ENCODE peak calls at places on chromosomes 11 and 22, in nine cellular contexts. X, W, K, I, L, G, S, Z and R are unnamed samples.

GRCh38 chr11:605286-606129 is 10.2 kb downstream of the IRF7 start:
- DNase-seq in I (no peak), Z (no peak), X (no peak), L (no peak), W (no peak), S (no peak), G (no peak), K (no peak), R (no peak)

GRCh38 chr22:49266561-49267519 is 560.8 kb downstream of the BRD1 start:
- DNase-seq in L (no peak), W (peak), I (peak), Z (no peak), K (no peak), S (no peak), G (no peak), X (no peak), R (no peak)

GRCh38 chr11:130159657-130160459 is at the start of gene ST14:
- DNase-seq in Z (no peak), G (no peak), K (peak), X (no peak), L (peak), W (no peak), S (no peak), I (no peak), R (peak)

GRCh38 chr11:66043008-66043906 is 5.7 kb downstream of the GAL3ST3 start:
- DNase-seq in W (no peak), I (no peak), S (no peak), Z (no peak), G (no peak), K (no peak), L (no peak), X (no peak), R (no peak)

GRCh38 chr11:88293931-88294330 is 43.6 kb downstream of the CTSC start:
- DNase-seq in Z (no peak), S (peak), W (no peak), L (no peak), K (no peak), I (no peak), G (no peak), X (no peak), R (no peak)

GRCh38 chr11:64093233-64094039 is 57.7 kb downstream of the FLRT1 start:
- DNase-seq in K (no peak), X (no peak), G (no peak), I (no peak), S (no peak), Z (no peak), L (no peak), W (no peak), R (no peak)

GRCh38 chr11:73980001-73980960 is 2.4 kb downstream of the UCP2 start:
- DNase-seq in Z (no peak), G (peak), K (no peak), X (peak), I (peak), L (peak), S (no peak), W (no peak), R (no peak)

GRCh38 chr11:92380882-92381281 is 156.3 kb downstream of the FAT3 start:
- DNase-seq in K (no peak), W (no peak), G (no peak), L (no peak), Z (peak), I (no peak), S (peak), X (no peak), R (no peak)

GRCh38 chr11:65625628-65626342 is 10.2 kb downstream of the PCNX3 start:
- DNase-seq in I (peak), Z (peak), G (peak), X (no peak), S (no peak), K (peak), W (no peak), L (peak), R (peak)

DNA sequence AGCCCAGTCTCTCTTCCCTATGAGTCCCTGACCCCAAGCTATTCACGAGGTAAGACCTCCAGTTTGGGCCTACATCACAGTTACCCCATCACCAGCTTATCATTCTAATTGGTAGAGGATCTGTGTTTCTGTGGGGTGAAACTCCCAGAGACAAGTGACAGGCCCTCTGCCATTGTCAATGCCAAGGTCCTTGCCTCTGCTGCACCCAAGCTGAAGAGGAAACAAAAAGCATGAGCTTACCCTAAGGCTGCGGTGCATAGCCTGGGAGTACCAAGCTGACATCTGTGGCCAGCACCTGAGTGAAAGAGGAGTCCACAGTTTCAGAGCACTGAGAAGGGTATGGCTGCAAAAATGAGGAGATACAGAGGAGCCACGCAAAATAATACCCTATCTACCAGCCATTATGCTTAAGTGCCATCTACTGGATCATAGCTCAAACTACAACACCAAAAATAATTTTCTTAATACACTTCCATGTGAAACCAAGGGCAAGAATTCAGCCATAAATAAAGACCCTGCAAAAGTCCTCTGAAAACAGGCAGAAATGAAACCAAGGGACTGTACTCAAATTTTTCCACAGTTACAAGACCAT is 62.3 kb upstream of the ANO5 start:
- DNase-seq in S (no peak), Z (no peak), G (no peak), L (no peak), K (no peak), X (no peak), I (no peak), W (no peak), R (no peak)
- TF ChIP-seq CTCF in S (no peak), Z (no peak), G (peak), L (no peak), K (peak), X (peak), I (no peak), W (no peak), R (peak)

GRCh38 chr22:44430716-44431115 is 67.3 kb downstream of the RTL6 start:
- DNase-seq in L (no peak), G (no peak), X (no peak), K (no peak), W (no peak), I (peak), Z (no peak), S (no peak), R (no peak)
- TF ChIP-seq CTCF in L (no peak), G (no peak), X (no peak), K (no peak), W (no peak), I (no peak), Z (no peak), S (no peak), R (no peak)

DNA sequence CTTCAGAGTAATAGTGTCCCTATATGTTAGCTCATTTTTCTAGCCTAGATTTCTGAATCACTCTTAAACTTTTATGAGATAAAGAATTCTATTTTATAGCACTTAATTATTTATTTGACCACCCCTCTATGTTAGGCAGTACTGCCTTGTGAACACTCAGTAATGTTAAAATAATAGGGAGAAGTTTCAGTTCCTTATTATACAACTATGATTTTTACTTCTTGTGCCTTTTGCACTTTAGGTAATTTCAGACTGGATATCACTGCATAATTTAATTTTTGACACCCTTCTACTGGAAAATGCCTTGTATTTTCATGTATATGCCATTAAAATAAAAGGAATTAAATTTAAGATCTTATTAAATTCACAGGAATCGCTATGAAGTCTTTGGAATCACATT is 3.1 kb downstream of the BCO2 start:
- DNase-seq in S (no peak), W (no peak), X (no peak), G (no peak), L (no peak), Z (no peak), I (no peak), K (no peak), R (no peak)
- TF ChIP-seq CTCF in S (no peak), W (no peak), X (no peak), G (no peak), L (no peak), Z (no peak), I (no peak), K (no peak), R (no peak)

GRCh38 chr11:67648140-67648795 is 2.3 kb downstream of the ACY3 start:
- DNase-seq in I (peak), S (no peak), X (no peak), L (peak), G (no peak), Z (no peak), K (no peak), W (no peak), R (no peak)
- TF ChIP-seq CTCF in I (peak), S (peak), X (no peak), L (no peak), G (no peak), Z (no peak), K (peak), W (no peak), R (peak)

GRCh38 chr22:39715778-39716495 is 145.4 kb downstream of the CACNA1I start:
- DNase-seq in Z (no peak), G (no peak), I (no peak), W (no peak), K (no peak), S (no peak), X (no peak), L (no peak), R (no peak)
- TF ChIP-seq CTCF in Z (no peak), G (no peak), I (no peak), W (no peak), K (no peak), S (no peak), X (no peak), L (no peak), R (no peak)

DNA sequence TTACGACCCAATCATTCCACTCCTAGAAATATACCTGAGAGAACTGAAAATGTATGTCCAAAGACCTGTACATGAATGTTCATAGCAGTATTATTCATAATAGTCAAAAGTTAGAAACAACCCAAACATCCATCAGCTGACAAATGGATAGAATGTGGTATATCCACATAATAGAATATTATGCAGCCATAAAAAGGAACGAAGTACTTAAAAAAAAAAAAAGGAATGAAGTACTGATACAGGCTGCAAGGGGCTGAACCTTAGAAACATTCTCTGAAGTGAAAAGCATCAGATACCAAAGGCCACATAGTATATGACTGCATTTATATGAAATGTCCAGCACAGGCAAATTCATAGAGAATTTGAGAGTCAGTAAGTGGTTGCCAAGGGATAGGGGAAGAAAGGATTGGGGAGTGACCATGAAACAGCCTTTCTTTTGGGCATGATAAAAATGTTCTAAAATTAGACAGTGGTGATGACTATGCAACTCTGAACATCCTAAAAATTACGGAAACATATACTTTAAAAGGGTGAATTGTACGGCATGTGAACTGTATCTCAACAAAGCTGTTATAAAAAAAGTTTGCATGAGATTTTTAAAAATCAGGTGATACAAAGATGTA is 1.8 kb downstream of the TPST2 start:
- DNase-seq in I (no peak), L (no peak), W (no peak), K (no peak), S (peak), X (no peak), Z (peak), G (no peak), R (no peak)
- TF ChIP-seq CTCF in I (no peak), L (no peak), W (no peak), K (no peak), S (no peak), X (no peak), Z (no peak), G (no peak), R (no peak)

GRCh38 chr11:9992306-9992705 is 301.7 kb downstream of the SBF2 start:
- DNase-seq in G (no peak), L (no peak), W (no peak), Z (no peak), X (no peak), I (no peak), K (no peak), S (peak), R (no peak)

GRCh38 chr11:9990221-9990973 is 303.6 kb downstream of the SBF2 start:
- DNase-seq in L (no peak), G (no peak), S (peak), X (no peak), K (no peak), W (no peak), Z (peak), I (no peak), R (no peak)
- TF ChIP-seq CTCF in L (no peak), G (no peak), S (peak), X (peak), K (no peak), W (no peak), Z (peak), I (no peak), R (no peak)